ENCODE peak calls at places on chromosome 16, in eight cellular contexts. M is adipocyte; O is H1; X is GM12878; C is psoas muscle; L is cardiac muscle cell; W is GM06990; Y is naive thymus-derived CD4-positive, alpha-beta T cell. K is an unnamed sample. For H3K27me3 and H3K36me3, the result is how much of the 10 kb centered on the place peaks cover.

GRCh38 chr16:53881371-53881770 is 177.4 kb downstream of the FTO start:
- DNase-seq in M (peak), O (no peak), X (no peak), C (no peak), L (peak), W (no peak), Y (no peak), K (peak)

GRCh38 chr16:24077989-24078388 is 178.1 kb upstream of the CACNG3 start:
- DNase-seq in M (no peak), O (no peak), X (no peak), C (no peak), L (no peak), W (no peak), Y (no peak), K (no peak)

GRCh38 chr16:88423448-88423850 is 29.6 kb upstream of the ZFPM1 start:
- DNase-seq in M (no peak), O (no peak), X (no peak), C (no peak), L (no peak), W (no peak), Y (no peak), K (no peak)

GRCh38 chr16:86662195-86662594 is 83.8 kb downstream of the FOXL1 start:
- DNase-seq in M (peak), O (no peak), X (no peak), C (no peak), L (no peak), W (no peak), Y (no peak), K (no peak)

GRCh38 chr16:585351-585750 is 4.5 kb upstream of the RAB40C start:
- DNase-seq in M (no peak), O (no peak), X (no peak), C (no peak), L (no peak), W (no peak), Y (no peak), K (no peak)

GRCh38 chr16:85465328-85466307 is 147.5 kb upstream of the GSE1 start:
- DNase-seq in M (peak), O (no peak), X (no peak), C (peak), L (peak), W (no peak), Y (no peak), K (peak)

GRCh38 chr16:53358884-53359283 is 75.4 kb upstream of the RBL2 start:
- DNase-seq in M (no peak), O (no peak), X (no peak), C (no peak), L (no peak), W (peak), Y (no peak), K (no peak)

GRCh38 chr16:85871756-85872155 is 27.2 kb upstream of the IRF8 start:
- DNase-seq in M (no peak), O (no peak), X (no peak), C (no peak), L (no peak), W (no peak), Y (no peak), K (no peak)

GRCh38 chr16:19361587-19361986 is 56.1 kb upstream of the TMC5 start:
- DNase-seq in M (no peak), O (no peak), X (no peak), C (no peak), L (no peak), W (no peak), Y (no peak), K (no peak)

GRCh38 chr16:66606000-66606751 is 1.7 kb downstream of the CMTM3 start:
- DNase-seq in M (peak), O (no peak), X (no peak), C (no peak), L (no peak), W (peak), Y (no peak), K (no peak)

GRCh38 chr16:24819462-24820040 is 26.2 kb upstream of the SLC5A11 start:
- DNase-seq in M (peak), O (no peak), X (no peak), C (no peak), L (peak), W (no peak), Y (no peak), K (no peak)

GRCh38 chr16:54140057-54140787 is 146.4 kb downstream of the IRX3 start:
- DNase-seq in M (no peak), O (no peak), X (no peak), C (no peak), L (peak), W (no peak), Y (no peak), K (no peak)

GRCh38 chr16:46961373-46962353 is 11.8 kb downstream of the DNAJA2 start:
- DNase-seq in M (peak), O (no peak), X (no peak), C (no peak), L (no peak), W (no peak), Y (no peak), K (no peak)

GRCh38 chr16:70553645-70554044 is 30.0 kb downstream of the SF3B3 start:
- DNase-seq in M (peak), O (no peak), X (no peak), C (no peak), L (peak), W (no peak), Y (no peak), K (no peak)
- H3K27me3 ChIP-seq in M (under half), O (under half), X (under half), C (under half), L (under half), W (under half), Y (under half), K (under half)

DNA sequence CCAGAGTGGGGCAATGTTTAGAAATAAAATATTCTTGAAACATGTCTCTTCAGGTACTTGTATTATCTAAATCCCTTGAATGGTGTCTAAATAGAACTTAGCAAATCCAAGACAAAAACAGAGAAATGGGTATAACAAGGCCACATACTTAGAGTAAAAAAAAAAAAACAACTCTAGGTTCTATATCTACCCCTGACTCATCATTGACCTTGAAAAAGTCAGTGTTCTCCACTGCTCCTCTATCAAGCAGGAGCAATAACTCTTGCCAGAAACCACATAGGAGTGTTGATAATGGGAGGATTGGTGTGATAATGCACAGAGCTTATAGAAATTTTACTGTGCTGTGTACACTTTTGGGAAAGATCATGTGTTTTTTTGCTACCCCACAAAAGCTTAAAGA is 296.6 kb upstream of the PMFBP1 start:
- DNase-seq in M (no peak), O (no peak), X (no peak), C (no peak), L (peak), W (no peak), Y (no peak), K (no peak)
- H3K4me3 ChIP-seq in M (no peak), O (no peak), X (no peak), C (no peak), L (no peak), W (no peak), Y (no peak), K (no peak)

DNA sequence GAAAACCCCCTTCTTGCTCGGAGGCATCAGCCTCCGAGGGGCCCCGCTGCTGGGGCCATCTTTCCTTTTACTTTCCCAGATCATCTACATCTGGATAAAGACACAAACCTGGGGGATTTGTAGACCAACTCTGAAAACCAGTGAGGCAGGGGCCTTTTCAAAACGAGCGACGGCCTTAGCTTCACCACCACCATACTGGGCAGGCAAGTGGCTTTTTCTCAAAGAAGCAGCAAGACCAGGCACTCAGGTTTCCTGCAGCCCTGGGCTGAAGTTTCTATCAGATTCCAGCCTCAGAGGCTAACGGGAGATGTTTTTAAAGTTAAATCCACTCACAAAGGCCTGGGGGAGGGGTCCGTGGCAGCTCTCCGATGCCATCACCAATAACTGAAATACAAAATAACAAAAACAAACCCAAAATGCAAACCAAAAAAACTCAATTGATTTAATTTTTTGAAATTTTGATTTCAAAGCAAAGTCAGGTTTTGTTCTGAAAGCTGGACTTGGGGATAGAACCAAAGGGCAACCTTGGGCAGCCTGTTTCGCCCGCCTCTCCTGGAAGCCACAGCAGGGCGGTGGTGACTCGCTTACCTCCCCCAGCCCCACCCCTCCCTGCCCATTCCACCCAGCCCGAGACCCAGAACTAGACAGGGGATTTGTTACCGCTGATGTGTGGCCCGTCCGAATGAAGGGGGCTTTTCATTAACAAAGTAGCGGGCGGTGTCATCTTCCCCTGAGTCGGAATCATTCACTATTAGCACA is 55.8 kb downstream of the SALL1 start:
- DNase-seq in M (no peak), O (no peak), X (no peak), C (no peak), L (no peak), W (no peak), Y (no peak), K (no peak)
- H3K36me3 ChIP-seq in M (under half), O (under half), X (under half), C (under half), L (under half), W (under half), Y (under half), K (under half)

GRCh38 chr16:74811911-74812310 is 37.3 kb upstream of the FA2H start:
- DNase-seq in M (no peak), O (no peak), X (no peak), C (no peak), L (no peak), W (no peak), Y (no peak), K (no peak)

GRCh38 chr16:74813109-74813641 is 38.6 kb upstream of the FA2H start:
- DNase-seq in M (peak), O (peak), X (peak), C (peak), L (peak), W (peak), Y (peak), K (peak)

DNA sequence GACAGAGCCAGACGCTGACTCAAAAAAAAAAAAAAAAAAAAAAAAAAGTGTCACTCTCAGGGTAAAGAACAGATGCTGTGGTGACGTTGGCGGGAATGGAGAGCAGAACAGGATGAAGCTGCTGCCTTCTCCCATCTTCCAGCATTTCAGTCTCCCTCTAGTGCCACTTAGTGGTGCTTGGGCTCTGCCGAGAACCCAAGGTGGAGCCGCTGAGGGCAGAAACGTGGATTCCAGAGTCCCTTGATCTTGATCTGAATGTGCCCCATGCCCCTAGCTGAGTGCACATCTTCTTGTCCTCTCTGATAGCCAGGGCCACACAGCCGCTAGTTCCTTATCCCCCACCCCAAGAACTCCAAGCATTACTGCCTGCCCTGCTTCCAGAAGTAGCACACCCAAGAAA is 43.2 kb upstream of the FA2H start:
- DNase-seq in M (no peak), O (no peak), X (no peak), C (no peak), L (no peak), W (no peak), Y (no peak), K (no peak)
- H3K27me3 ChIP-seq in M (under half), O (under half), X (under half), C (under half), L (under half), W (under half), Y (under half), K (under half)

GRCh38 chr16:26189496-26190005 is 497.8 kb downstream of the HS3ST4 start:
- DNase-seq in M (no peak), O (no peak), X (no peak), C (no peak), L (no peak), W (no peak), Y (no peak), K (no peak)

GRCh38 chr16:26186221-26186620 is 494.5 kb downstream of the HS3ST4 start:
- DNase-seq in M (no peak), O (no peak), X (no peak), C (no peak), L (no peak), W (no peak), Y (no peak), K (no peak)
- H3K4me3 ChIP-seq in M (no peak), O (no peak), X (no peak), C (no peak), L (no peak), W (no peak), Y (no peak), K (no peak)

GRCh38 chr16:70478912-70479341 is 24.5 kb downstream of the FCSK start:
- DNase-seq in M (no peak), O (no peak), X (no peak), C (no peak), L (peak), W (no peak), Y (no peak), K (no peak)
- H3K36me3 ChIP-seq in M (under half), O (under half), X (under half), C (under half), L (under half), W (under half), Y (under half), K (under half)

GRCh38 chr16:57802635-57803412 is 533 bp upstream of the KIFC3 start:
- DNase-seq in M (no peak), O (no peak), X (no peak), C (peak), L (no peak), W (no peak), Y (no peak), K (no peak)

GRCh38 chr16:57803413-57803990 is 1.2 kb upstream of the KIFC3 start:
- DNase-seq in M (no peak), O (no peak), X (no peak), C (peak), L (peak), W (no peak), Y (no peak), K (no peak)

GRCh38 chr16:57804111-57804837 is 2.0 kb upstream of the KIFC3 start:
- DNase-seq in M (peak), O (no peak), X (no peak), C (peak), L (peak), W (no peak), Y (no peak), K (no peak)

GRCh38 chr16:57807252-57807967 is 5.1 kb upstream of the KIFC3 start:
- DNase-seq in M (no peak), O (no peak), X (no peak), C (peak), L (no peak), W (no peak), Y (no peak), K (no peak)

GRCh38 chr16:57805176-57805575 is 2.9 kb upstream of the KIFC3 start:
- DNase-seq in M (no peak), O (no peak), X (no peak), C (no peak), L (no peak), W (no peak), Y (no peak), K (no peak)
- H3K27me3 ChIP-seq in M (under half), O (under half), X (under half), C (under half), L (under half), W (under half), Y (under half), K (under half)

DNA sequence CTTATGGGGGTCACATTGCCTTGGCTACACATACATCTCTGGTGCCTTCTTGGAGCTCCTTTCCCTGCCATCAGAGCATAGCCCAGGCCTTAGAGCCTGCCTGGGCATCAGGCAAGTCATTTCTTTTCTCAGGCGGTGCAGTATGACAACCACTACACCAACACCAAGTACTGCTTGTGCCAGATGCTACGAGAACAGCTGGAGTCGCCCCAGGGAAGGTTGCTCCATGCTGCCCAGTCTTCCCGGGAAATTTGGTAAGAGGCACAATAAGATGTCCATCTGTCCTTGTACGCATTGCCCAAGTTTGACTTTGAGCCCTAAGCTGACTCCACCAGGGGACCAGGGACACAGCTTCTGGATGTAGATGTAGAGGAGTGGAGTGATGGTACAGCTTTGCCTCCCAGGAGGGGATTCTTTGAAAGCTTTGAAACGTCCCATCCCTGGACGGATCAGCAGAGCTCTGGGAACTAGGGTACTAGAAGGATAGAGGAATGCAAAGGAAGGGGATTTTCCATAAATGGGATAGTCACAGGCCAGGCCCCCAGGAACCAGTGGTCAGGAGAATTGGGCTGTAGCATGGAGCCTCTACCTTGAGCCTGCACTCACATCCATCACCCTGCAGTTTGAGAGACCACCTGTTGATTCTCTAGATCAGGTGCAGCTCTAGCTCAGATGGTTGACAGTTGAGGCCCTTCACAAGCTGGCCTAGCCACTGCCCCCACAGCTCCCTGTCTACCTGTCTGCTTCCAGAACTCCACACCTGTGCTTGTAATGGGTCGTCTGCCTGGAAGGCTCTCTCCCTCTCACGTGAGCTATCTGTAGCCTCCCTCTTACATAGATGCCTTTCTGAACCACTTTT is 11.0 kb upstream of the NFATC3 start:
- DNase-seq in M (no peak), O (no peak), X (no peak), C (no peak), L (no peak), W (no peak), Y (no peak), K (no peak)
- H3K4me3 ChIP-seq in M (no peak), O (no peak), X (no peak), C (no peak), L (no peak), W (no peak), Y (peak), K (no peak)

DNA sequence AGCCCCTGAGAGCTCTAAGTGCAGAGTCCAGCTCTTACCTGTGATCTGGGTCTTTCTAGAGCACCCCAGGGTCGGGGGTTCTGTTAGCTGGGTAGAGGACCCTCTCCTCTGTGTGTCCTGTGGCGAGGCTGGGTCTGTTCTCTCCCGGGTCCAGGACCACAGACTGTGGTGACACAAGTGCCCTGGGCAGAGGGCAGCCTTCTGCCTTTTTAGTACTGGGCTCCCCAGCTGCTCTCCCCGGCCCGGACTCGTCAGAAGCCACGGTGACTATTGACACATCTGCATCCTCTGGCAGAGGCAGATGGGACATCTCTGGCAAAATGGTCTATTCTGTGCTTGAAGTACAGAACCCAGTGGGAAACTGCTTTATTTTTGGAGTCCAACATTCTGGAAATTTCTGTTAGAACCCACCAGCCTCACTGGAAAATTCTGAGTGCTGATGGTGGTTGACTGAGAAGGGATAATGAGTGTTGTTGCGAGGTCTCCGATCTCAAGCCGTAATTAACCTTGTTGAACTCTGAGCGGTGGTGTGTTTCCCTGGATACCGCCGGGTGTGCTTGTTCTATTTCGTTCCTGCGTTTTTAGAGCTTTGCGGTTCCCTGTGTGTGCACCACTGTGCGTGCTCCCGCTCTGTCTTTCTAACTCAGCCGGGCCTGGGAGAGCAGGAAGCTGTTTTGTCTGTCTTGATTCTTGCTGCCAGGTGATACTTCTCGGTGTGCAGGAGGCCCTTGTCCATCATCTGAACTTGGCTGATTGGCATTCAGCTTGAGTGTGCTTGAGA is 26.0 kb upstream of the NUDT16L1 start:
- DNase-seq in M (no peak), O (no peak), X (no peak), C (no peak), L (no peak), W (no peak), Y (no peak), K (no peak)
- H3K36me3 ChIP-seq in M (half or more), O (under half), X (under half), C (under half), L (under half), W (under half), Y (under half), K (under half)

GRCh38 chr16:28014851-28015250 is 48.7 kb downstream of the GSG1L start:
- DNase-seq in M (no peak), O (no peak), X (no peak), C (no peak), L (no peak), W (no peak), Y (no peak), K (no peak)

GRCh38 chr16:28011223-28011622 is 52.3 kb downstream of the GSG1L start:
- DNase-seq in M (no peak), O (no peak), X (no peak), C (no peak), L (no peak), W (no peak), Y (no peak), K (no peak)

GRCh38 chr16:28013392-28013791 is 50.1 kb downstream of the GSG1L start:
- DNase-seq in M (no peak), O (no peak), X (no peak), C (no peak), L (no peak), W (no peak), Y (no peak), K (no peak)

GRCh38 chr16:28012031-28012445 is 51.5 kb downstream of the GSG1L start:
- DNase-seq in M (peak), O (no peak), X (no peak), C (no peak), L (peak), W (no peak), Y (no peak), K (no peak)

DNA sequence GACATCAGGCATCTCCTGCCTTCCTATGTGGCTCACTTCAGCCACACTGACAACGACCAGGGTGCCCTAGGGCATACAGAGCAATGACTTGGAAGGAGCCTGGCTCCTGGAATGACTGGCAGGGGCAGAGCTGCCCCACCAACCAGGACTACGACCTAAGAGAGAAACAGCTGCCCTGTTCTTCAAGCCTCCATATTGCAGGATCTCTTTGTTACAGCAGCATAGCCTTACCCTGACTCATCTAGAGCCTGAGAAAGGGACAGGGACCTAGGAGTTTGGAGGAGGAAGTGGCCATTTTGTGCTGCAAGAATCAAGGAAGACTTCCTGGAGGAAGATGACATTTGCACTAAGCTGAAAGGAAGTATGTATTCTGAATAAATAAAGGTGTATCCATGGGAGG is 49.6 kb downstream of the GSG1L start:
- DNase-seq in M (no peak), O (no peak), X (no peak), C (no peak), L (no peak), W (no peak), Y (no peak), K (no peak)
- H3K27me3 ChIP-seq in M (under half), O (under half), X (under half), C (under half), L (under half), W (under half), Y (under half), K (under half)

K was measured in bronchial epithelial cell.